ENCODE peak calls at places on chromosomes 11 and 22, in eight cellular contexts. R is psoas muscle, M is colonic mucosa, N is stomach, L is heart left ventricle, O is PC-3, P is IMR-90, B is adrenal gland. E is an unnamed sample.

GRCh38 chr11:312092-312816 is 1.6 kb upstream of the IFITM1 start:
- DNase-seq in M (no peak), O (no peak), B (no peak), P (no peak), R (peak; percentile 14), L (no peak), N (no peak), E (peak; percentile 55)

GRCh38 chr22:47367993-47368945 is 605.8 kb downstream of the TBC1D22A start:
- DNase-seq in R (no peak), L (no peak), O (no peak), M (peak; percentile 6), P (no peak), B (no peak), N (peak; percentile 20), E (no peak)

GRCh38 chr11:34512810-34513673 is 552 bp downstream of the ELF5 start:
- DNase-seq in B (peak; percentile 60), P (peak; percentile 54), O (peak; percentile 70), M (peak; percentile 57), R (peak; percentile 43), N (peak; percentile 73), L (no peak), E (no peak)

GRCh38 chr22:40396882-40397281 is 26.5 kb downstream of the SGSM3 start:
- DNase-seq in O (peak; percentile 92), L (peak; percentile 48), P (peak; percentile 88), R (no peak), M (peak; percentile 91), B (no peak), N (peak; percentile 91), E (peak; percentile 91)

GRCh38 chr22:22720724-22721261 is 76.4 kb downstream of the GGTLC2 start:
- DNase-seq in N (no peak), L (no peak), M (no peak), O (no peak), P (no peak), R (no peak), B (peak; percentile 63), E (peak; percentile 24)

GRCh38 chr11:125202362-125202880 is 37.9 kb downstream of the PKNOX2 start:
- DNase-seq in L (no peak), R (no peak), N (no peak), P (no peak), O (no peak), B (no peak), M (no peak), E (no peak)

GRCh38 chr11:57476883-57477506 is 16.7 kb downstream of the RTN4RL2 start:
- DNase-seq in B (peak; percentile 53), R (peak; percentile 59), O (peak; percentile 66), L (no peak), P (peak; percentile 17), N (peak; percentile 68), M (peak; percentile 67), E (peak; percentile 72)

GRCh38 chr22:28568099-28568498 is 111.5 kb downstream of the TTC28 start:
- DNase-seq in L (no peak), N (no peak), M (no peak), P (peak; percentile 8), B (no peak), R (no peak), O (no peak), E (no peak)

GRCh38 chr11:123494195-123495050 is 64.4 kb downstream of the GRAMD1B start:
- DNase-seq in M (no peak), O (no peak), N (no peak), R (no peak), B (no peak), L (no peak), P (peak; percentile 69), E (no peak)

GRCh38 chr11:102757823-102758549 is 22.4 kb downstream of the MMP10 start:
- DNase-seq in O (peak; percentile 28), M (no peak), L (no peak), R (no peak), B (no peak), P (peak; percentile 89), N (no peak), E (no peak)

GRCh38 chr22:44266811-44267760 is 45.7 kb downstream of the SHISAL1 start:
- DNase-seq in M (no peak), R (no peak), B (no peak), P (no peak), L (no peak), N (no peak), O (no peak), E (no peak)
- H3K4me1 ChIP-seq in M (no peaks in the 10 kb centered on the region), R (no peaks in the 10 kb centered on the region), B (no peaks in the 10 kb centered on the region), P (no peaks in the 10 kb centered on the region), L (no peaks in the 10 kb centered on the region), N (no peaks in the 10 kb centered on the region), O (no peaks in the 10 kb centered on the region), E (no peaks in the 10 kb centered on the region)

GRCh38 chr11:13465909-13466371 is 2.9 kb upstream of the BTBD10 start:
- DNase-seq in R (no peak), L (no peak), N (no peak), M (no peak), O (peak; percentile 64), P (peak; percentile 55), B (peak; percentile 23), E (peak; percentile 47)
- TF ChIP-seq CTCF in R (peak; percentile 62), L (peak; percentile 50), N (peak; percentile 35), M (peak; percentile 48), O (peak; percentile 75), P (peak; percentile 65), B (peak; percentile 49), E (peak; percentile 38)

GRCh38 chr11:61055776-61056175 is 46.5 kb upstream of the CD5 start:
- DNase-seq in R (no peak), B (no peak), M (no peak), O (no peak), N (no peak), P (no peak), L (no peak), E (no peak)
- H3K4me3 ChIP-seq in R (no peak overlapping the region), B (no peak overlapping the region), M (no peak overlapping the region), O (no peak overlapping the region), N (no peak overlapping the region), P (no peak overlapping the region), L (no peak overlapping the region), E (no peak overlapping the region)

DNA sequence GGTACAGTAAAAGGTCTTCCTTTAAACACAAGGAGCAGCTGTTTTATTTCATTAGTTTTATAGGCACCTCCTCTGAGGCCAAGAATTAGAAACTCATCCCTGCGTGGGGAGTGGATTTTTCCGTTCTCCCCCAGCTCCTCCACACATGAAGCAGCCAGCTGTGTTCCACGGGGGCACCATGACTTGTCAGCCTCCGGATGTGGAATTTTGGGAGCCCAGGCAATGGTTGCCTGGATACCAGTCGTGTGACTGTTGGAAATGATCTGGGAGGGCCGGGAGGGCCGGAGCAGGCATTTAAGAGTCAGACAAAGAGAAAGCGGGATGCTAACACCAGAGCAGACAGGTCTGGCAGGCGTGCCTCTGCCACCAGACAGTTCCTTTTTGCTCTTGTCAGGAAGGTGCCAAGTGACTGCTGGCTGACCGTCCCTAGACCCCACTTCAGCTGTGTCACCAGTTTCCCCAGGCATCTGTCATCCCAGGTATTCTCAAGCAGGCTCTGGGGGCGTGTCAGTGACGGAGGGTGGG is 15.9 kb upstream of the CDC42EP2 start:
- DNase-seq in N (no peak), M (no peak), O (no peak), B (no peak), R (peak; percentile 69), L (peak; percentile 71), P (peak; percentile 81), E (peak; percentile 40)
- H3K4me1 ChIP-seq in N (peaks cover 59% of the 10 kb centered on the region), M (no peaks in the 10 kb centered on the region), O (no peaks in the 10 kb centered on the region), B (peaks cover 9% of the 10 kb centered on the region), R (peaks cover 23% of the 10 kb centered on the region), L (peaks cover 49% of the 10 kb centered on the region), P (peaks cover 53% of the 10 kb centered on the region), E (no peaks in the 10 kb centered on the region)

GRCh38 chr11:133081020-133081419 is 451.3 kb downstream of the OPCML start:
- DNase-seq in M (no peak), B (no peak), O (no peak), L (no peak), R (no peak), P (no peak), N (no peak), E (no peak)
- TF ChIP-seq CTCF in M (no peak), B (no peak), O (no peak), L (no peak), R (no peak), P (no peak), N (no peak), E (no peak)

GRCh38 chr11:112051768-112052167 is 22.0 kb downstream of the PIH1D2 start:
- DNase-seq in O (no peak), B (no peak), N (no peak), M (no peak), L (no peak), R (no peak), P (no peak), E (no peak)
- H3K4me3 ChIP-seq in O (no peak overlapping the region), B (no peak overlapping the region), N (no peak overlapping the region), M (no peak overlapping the region), L (no peak overlapping the region), R (no peak overlapping the region), P (no peak overlapping the region), E (no peak overlapping the region)

DNA sequence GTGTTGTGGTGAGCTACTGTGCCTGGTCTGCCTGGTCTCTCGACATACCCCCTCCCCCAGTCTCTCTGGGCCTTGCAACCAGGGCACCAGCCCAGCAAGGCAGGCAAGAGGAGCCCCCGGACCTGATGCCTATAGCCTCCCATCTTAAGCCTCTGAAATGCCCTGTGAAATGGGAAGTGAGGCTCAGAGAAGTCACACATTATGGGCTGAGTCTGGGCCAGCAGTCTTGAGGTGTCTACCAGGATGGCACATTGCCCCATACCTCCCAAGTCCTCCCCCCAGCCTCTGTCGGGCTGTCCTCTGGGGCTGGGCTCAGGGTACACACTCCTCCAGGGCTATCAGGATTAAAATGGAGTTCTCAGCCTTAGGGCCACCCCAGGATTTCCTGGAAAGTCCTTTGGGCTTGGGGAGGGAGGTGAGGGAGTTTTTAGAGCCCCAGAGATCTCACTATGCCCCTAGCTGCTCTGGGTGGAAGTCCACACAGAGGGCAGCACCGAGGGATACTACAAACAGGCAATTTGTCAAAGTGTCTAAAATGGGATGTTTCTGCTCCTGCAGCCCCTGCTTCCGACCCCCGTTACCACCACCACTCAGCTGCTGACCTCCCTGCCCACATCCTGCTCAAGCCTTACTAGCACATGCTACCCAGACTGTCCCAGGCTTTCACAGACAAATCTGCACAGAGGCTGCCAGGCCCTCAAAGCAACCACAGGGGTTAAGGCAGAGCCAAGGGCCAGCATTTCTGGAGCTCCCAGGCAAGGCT is 3.1 kb upstream of the SH3BP1 start:
- DNase-seq in O (no peak), M (no peak), N (peak; percentile 31), B (no peak), R (no peak), P (peak; percentile 75), L (no peak), E (peak; percentile 62)
- H3K4me1 ChIP-seq in O (peaks cover 9% of the 10 kb centered on the region), M (peaks cover 33% of the 10 kb centered on the region), N (peaks cover 64% of the 10 kb centered on the region), B (peaks cover 42% of the 10 kb centered on the region), R (peaks cover 21% of the 10 kb centered on the region), P (peaks cover 48% of the 10 kb centered on the region), L (peaks cover 97% of the 10 kb centered on the region), E (peaks cover 67% of the 10 kb centered on the region)

DNA sequence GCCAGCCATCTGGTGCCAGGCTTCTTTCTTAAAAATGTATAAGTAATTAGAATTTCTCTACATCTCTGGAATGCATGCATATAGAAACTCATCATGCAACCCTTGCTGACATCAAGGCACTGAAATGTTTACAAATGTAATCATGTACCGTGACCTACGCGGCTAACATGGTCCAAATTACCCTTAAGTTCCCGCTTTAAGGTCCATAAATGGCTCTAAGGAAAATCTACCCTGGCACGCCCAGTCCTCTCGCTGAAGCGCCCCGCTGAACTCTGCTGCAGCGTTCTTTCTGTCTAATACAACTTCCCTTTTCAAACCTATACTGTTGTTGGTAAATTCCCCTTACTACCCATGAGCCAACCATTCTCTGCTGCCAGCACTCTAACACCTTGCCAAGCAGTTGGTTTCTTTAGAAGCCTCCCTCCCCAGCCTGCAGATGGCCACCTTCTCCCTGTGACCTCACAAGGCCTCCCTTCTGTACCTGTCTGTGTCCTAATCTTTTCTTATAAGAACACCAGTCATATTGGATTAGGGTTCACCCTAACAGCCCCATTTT is 13.5 kb upstream of the HMOX1 start:
- DNase-seq in B (no peak), L (no peak), P (no peak), N (no peak), O (no peak), R (no peak), M (peak; percentile 52), E (no peak)
- TF ChIP-seq CTCF in B (no peak), L (no peak), P (no peak), N (no peak), O (no peak), R (no peak), M (no peak), E (no peak)

E was measured in mucosa of descending colon.